ENCODE peak calls at places on chromosome 11, in seven cellular contexts. T is transverse colon, O is sigmoid colon, Y is breast epithelium, X is stomach, R is K562, Z is GM12892. S is an unnamed sample.

GRCh38 chr11:86608251-86608799 is 64.1 kb downstream of the ME3 start:
- DNase-seq in Y (peak), Z (no peak), R (peak), T (peak), X (peak), O (peak), S (peak)

GRCh38 chr11:118928870-118929495 is 3.3 kb upstream of the BCL9L start:
- DNase-seq in X (no peak), T (no peak), Y (no peak), Z (no peak), O (peak), R (peak), S (peak)

GRCh38 chr11:113574171-113574570 is 99.0 kb upstream of the DRD2 start:
- DNase-seq in T (no peak), Y (no peak), X (no peak), O (no peak), R (no peak), Z (no peak), S (no peak)

GRCh38 chr11:119918356-119918755 is 189.4 kb upstream of the NECTIN1 start:
- DNase-seq in O (no peak), X (no peak), R (no peak), Y (no peak), Z (no peak), T (no peak), S (no peak)

GRCh38 chr11:124499711-124500110 is 43.7 kb downstream of the OR8B12 start:
- DNase-seq in R (no peak), X (no peak), Y (no peak), Z (no peak), O (no peak), T (no peak), S (no peak)

GRCh38 chr11:64742087-64742939 is 1.6 kb downstream of the RASGRP2 start:
- DNase-seq in X (no peak), T (no peak), Z (no peak), O (no peak), R (peak), Y (no peak), S (no peak)

GRCh38 chr11:26847977-26848376 is 126.1 kb upstream of the SLC5A12 start:
- DNase-seq in O (no peak), T (no peak), Y (no peak), R (no peak), X (no peak), Z (no peak), S (no peak)

GRCh38 chr11:114610984-114611944 is 15.7 kb upstream of the NXPE4 start:
- DNase-seq in Y (no peak), Z (no peak), T (no peak), O (no peak), X (no peak), R (no peak), S (peak)

GRCh38 chr11:108196901-108197300 is 25.5 kb downstream of the NPAT start:
- DNase-seq in X (no peak), Z (no peak), Y (no peak), T (no peak), O (no peak), R (no peak), S (no peak)

GRCh38 chr11:69470793-69471192 is 10.7 kb upstream of the LINC01488 start:
- DNase-seq in O (no peak), Y (no peak), Z (no peak), T (no peak), X (no peak), R (no peak), S (no peak)

GRCh38 chr11:43736502-43737193 is 56.1 kb downstream of the HSD17B12 start:
- DNase-seq in Z (no peak), X (no peak), T (no peak), Y (no peak), R (no peak), O (no peak), S (no peak)

GRCh38 chr11:117384045-117384444 is 56.4 kb downstream of the CEP164 start:
- DNase-seq in X (no peak), Y (no peak), Z (no peak), O (peak), T (no peak), R (no peak), S (no peak)

GRCh38 chr11:66123902-66124301 is 53.8 kb downstream of the PACS1 start:
- DNase-seq in O (no peak), Z (no peak), X (peak), R (no peak), T (no peak), Y (no peak), S (peak)

GRCh38 chr11:62883677-62884076 is 3.0 kb downstream of the SLC3A2 start:
- DNase-seq in O (no peak), Y (no peak), R (no peak), X (no peak), T (no peak), Z (no peak), S (no peak)

GRCh38 chr11:67025750-67026149 is 2.8 kb downstream of the SYT12 start:
- DNase-seq in T (no peak), Z (no peak), X (no peak), O (no peak), Y (no peak), R (no peak), S (no peak)

GRCh38 chr11:76102772-76103171 is 103.5 kb downstream of the WNT11 start:
- DNase-seq in R (no peak), Y (no peak), X (peak), O (no peak), T (peak), Z (no peak), S (no peak)

GRCh38 chr11:76955459-76956114 is 78.6 kb upstream of the B3GNT6 start:
- DNase-seq in O (no peak), R (no peak), Y (no peak), T (no peak), X (no peak), Z (no peak), S (no peak)

DNA sequence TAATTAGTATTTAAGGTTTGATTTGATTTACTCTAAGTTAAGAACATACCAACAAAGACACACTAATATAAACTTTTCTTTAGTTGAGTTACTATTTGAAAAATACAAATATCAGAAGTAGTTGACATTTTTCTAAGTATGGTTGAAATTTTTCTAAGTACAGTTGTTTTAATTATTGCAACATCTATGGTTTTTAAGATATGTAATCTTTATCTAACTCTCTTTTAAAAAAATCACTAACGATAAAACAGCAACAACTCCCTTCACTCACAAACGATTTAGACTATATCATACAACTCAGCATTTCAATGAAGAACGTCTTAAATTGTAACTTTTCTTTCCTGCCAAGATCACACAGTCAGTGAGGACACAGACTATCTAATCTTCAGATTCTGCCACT is 2.0 kb downstream of the C2CD3 start:
- DNase-seq in Z (no peak), R (no peak), Y (no peak), T (no peak), X (no peak), O (no peak), S (no peak)
- TF ChIP-seq POLR2AphosphoS5 in Z (no peak), R (no peak), Y (no peak), T (no peak), X (no peak), O (no peak), S (no peak)

GRCh38 chr11:33915521-33915920 is 23.6 kb upstream of the LMO2 start:
- DNase-seq in R (no peak), Z (no peak), T (no peak), Y (no peak), O (no peak), X (no peak), S (no peak)

GRCh38 chr11:33910960-33911339 is 19.1 kb upstream of the LMO2 start:
- DNase-seq in R (no peak), Y (no peak), Z (no peak), O (no peak), T (no peak), X (no peak), S (no peak)

GRCh38 chr11:33910261-33910959 is 18.5 kb upstream of the LMO2 start:
- DNase-seq in X (no peak), Z (no peak), Y (no peak), R (no peak), T (no peak), O (no peak), S (no peak)

GRCh38 chr11:33913991-33914390 is 22.1 kb upstream of the LMO2 start:
- DNase-seq in R (no peak), T (no peak), X (no peak), Y (no peak), Z (no peak), O (no peak), S (no peak)

DNA sequence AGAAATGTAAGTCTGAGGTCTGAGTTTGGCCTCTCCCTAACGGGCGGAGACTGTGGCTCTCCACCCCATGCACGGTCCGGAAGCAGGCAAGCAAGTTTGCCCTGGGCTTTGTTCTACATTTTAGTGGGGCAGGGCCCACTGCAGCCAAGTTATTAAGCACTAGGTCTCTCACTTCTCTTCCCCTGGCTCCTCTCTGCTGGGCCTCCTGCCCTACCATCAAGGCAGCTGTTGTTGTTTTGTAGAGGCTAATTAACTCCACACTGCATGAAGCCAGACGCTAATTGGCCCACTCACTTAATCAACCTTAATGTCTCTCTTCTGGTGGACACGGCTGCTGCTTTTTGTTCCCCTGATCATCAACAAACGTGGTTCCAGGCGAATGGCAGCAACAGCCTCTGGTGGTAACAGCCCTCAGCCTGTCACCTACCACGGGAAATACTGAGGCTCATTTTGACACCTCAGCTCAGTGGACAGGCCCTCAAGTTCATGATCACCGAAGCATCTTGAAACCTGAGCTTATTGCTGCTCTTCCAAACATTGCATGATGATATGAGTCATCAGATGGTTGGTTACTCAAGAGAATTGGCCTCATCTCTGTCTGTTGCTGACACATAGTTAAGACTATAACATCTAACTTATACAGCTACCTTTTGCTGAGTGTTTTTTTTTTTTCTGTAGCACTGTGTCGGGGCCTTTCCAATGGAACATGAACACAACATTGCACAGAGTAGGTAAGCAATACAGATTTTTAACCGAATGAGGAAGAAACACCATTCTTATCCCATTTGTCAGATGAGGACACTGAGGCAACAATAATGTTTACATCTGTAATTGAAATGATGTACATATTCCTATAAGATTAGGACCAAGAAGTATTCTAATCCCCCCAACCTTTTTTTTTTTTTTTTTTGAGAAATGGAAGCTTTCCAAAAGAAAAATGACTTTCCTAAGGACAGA is 20.8 kb upstream of the LMO2 start:
- DNase-seq in Y (no peak), R (peak), T (no peak), Z (peak), O (no peak), X (no peak), S (no peak)
- TF ChIP-seq POLR2AphosphoS5 in Y (no peak), R (peak), T (no peak), Z (peak), O (no peak), X (no peak), S (no peak)

DNA sequence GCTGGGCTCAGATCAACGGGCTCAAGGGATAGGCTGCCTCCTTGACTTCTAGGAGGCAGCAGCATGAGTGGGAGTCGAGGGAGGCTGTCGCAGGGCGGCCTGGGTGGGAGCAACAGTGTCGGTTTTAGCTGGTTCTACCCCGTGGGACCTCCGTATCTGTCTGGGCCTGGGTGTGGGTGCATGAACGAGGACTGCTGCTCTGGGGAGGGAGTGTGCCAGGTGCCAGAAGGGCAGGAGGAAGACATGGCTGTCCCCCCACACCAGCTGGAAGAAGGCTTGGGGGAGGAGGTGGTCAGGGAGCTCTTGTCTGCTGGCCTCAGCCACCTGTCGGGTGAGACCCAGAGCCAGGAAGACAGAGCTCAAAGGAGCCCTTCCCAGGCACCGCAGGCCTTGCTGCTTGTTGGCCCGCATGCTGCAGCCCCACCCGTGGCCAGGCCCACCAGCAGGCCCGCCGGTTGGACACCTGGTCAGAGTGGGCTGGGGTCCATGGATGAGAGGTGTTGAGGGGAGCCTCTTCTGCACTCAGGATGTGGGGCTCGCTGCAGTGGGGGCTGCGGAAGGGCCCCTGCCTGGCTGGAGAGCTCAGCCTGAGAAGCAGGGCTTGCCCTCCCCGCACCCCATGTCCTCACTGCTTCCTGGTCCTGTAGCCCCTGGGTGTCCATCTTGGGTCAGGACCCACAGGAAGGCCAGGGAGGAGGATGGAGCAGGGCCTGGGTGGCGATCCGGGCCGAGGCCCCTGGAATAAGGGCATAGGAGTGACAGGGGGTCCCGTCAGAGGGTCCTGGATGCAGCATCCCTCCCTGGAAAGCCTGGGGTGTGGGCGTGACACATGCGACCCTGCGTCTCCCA is 3.4 kb downstream of the CEND1 start:
- DNase-seq in X (no peak), T (no peak), R (no peak), Y (no peak), Z (no peak), O (no peak), S (no peak)
- TF ChIP-seq POLR2AphosphoS5 in X (no peak), T (no peak), R (no peak), Y (no peak), Z (no peak), O (no peak), S (no peak)

GRCh38 chr11:12876340-12876739 is 132.8 kb upstream of the RASSF10 start:
- DNase-seq in X (no peak), T (no peak), Y (no peak), R (peak), Z (no peak), O (peak), S (no peak)
- TF ChIP-seq POLR2AphosphoS5 in X (no peak), T (peak), Y (no peak), R (no peak), Z (no peak), O (peak), S (no peak)

GRCh38 chr11:61425367-61426131 is 4.2 kb downstream of the CPSF7 start:
- DNase-seq in T (no peak), X (no peak), Y (no peak), O (no peak), Z (no peak), R (no peak), S (no peak)
- TF ChIP-seq POLR2AphosphoS5 in T (no peak), X (no peak), Y (no peak), O (no peak), Z (no peak), R (no peak), S (peak)

DNA sequence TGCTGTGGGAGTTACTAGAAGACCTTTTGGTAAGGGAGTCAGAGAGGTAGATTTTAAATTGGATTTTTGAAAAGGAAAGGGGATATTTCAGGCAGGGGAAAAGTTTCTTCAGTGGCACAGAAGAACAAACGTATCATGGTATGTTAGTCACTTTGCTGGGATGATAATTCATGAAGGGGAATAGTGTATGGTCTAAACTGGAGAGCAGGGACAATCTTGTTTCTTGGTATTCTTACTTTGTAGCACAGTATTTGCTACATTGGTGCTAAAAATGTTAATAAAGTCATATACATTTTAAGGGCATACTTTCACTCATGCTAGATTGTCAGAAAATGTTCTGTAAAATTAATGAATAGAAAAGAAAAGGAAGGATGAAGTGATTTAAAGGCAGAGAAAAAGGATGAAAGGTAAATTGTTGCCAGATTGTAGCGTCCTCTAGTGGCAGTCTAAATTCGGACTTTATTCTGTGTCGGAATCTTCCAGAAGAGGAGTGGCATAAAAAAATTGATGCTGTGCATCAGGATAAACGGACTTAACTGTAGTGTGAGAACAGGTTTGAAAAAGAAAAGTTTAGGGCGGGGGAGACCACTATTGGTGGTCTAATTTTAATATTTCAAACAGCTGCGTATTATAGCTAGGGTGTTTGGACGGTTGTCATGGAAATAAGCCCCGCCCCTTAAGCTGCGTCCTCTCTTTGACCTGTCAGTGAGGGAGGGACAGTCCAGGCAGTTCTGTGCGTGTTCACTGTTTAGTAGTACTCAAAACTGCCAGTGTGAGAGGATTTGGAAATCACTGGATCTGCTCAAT is at the start of gene BCO2:
- DNase-seq in Y (peak), T (peak), O (peak), X (peak), R (peak), Z (no peak), S (peak)
- TF ChIP-seq POLR2AphosphoS5 in Y (no peak), T (peak), O (peak), X (peak), R (no peak), Z (no peak), S (peak)

DNA sequence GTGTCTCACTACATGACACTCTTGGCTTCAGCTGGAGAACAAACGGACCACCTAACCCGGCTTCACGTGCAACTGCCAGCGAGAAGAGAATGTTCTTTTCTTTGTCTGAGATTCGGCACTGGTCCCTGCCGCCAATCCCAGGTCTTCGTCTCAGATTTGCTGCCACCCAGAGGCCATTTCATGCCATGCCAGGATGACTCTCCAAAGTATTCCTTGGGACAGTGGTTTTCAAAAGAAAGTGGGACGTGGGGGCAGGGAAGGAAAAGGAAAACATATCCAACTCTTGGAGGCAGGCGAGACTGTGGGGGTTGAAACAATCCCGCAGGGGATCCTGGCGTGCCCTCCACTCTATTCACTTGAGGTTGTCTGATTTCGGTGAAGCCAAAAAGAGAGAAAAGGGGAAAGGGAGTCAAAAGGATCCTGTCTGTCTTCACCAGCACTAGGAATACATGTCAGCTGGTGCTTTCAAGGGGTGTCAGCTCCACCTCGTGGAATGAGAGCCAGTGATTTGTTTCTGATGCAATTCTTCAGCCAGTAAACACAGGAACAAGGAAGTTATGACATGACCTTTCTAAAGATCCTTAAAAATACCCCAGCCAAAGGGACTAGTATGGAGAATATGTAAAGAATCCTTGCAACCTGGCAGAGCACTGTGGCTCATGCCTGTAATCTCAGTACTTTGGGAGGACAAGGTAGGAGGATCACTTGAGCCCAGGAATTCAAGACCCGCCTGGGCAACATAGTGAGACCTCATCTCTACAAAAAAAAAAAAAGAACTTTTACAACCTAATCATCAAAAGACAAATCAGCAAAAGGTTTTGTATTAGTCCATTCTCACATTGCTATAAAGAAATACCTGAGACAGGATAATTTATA is 41.0 kb upstream of the APLNR start:
- DNase-seq in Z (no peak), T (peak), R (peak), X (peak), Y (peak), O (peak), S (peak)
- TF ChIP-seq POLR2AphosphoS5 in Z (no peak), T (no peak), R (no peak), X (no peak), Y (peak), O (no peak), S (peak)

GRCh38 chr11:3126901-3127691 is 38.0 kb downstream of the OSBPL5 start:
- DNase-seq in X (no peak), Y (no peak), Z (no peak), T (no peak), O (peak), R (no peak), S (no peak)
- TF ChIP-seq POLR2AphosphoS5 in X (no peak), Y (no peak), Z (no peak), T (no peak), O (no peak), R (no peak), S (no peak)

S was measured in prostate gland.